ENCODE peak calls at places on chromosomes 2 and 18, in ten cellular contexts. One of them, this sample, is unnamed.
A peak's percentile ranks its signal among the peaks of the same experiment; 100 is the strongest.

GRCh38 chr2:38591152-38591551 is 11.6 kb downstream of the HNRNPLL start:
- DNase-seq in HTR-8/SVneo: no peak
- DNase-seq in DMS 273 treated with DMSO at 0.1 percent for 48 hours: no peak
- DNase-seq in D341Med: no peak
- DNase-seq in activated naive CD8-positive, alpha-beta T cell treated with anti-CD3 and anti-CD28 coated beads, Interleukin-2, amount 10 ng/mL, durations not matched to agents 7 days and 5 days: no peak
- DNase-seq in AG10803: no peak
- DNase-seq in immature natural killer cell: no peak
- DNase-seq in activated T-helper 1 cell treated with Interleukin-2 at 50 U/mL for 16 hours: no peak
- DNase-seq in dermis blood vessel endothelial cell: no peak
- DNase-seq in brain microvascular endothelial cell: no peak
- DNase-seq in this sample: no peak

GRCh38 chr2:109157563-109158105 is 28.6 kb downstream of the SH3RF3 start:
- DNase-seq in immature natural killer cell: no peak
- DNase-seq in AG10803: no peak
- DNase-seq in dermis blood vessel endothelial cell: no peak
- DNase-seq in activated naive CD8-positive, alpha-beta T cell treated with anti-CD3 and anti-CD28 coated beads, Interleukin-2, amount 10 ng/mL, durations not matched to agents 7 days and 5 days: no peak
- DNase-seq in brain microvascular endothelial cell: no peak
- DNase-seq in activated T-helper 1 cell treated with Interleukin-2 at 50 U/mL for 16 hours: no peak
- DNase-seq in HTR-8/SVneo: no peak
- DNase-seq in D341Med: no peak
- DNase-seq in DMS 273 treated with DMSO at 0.1 percent for 48 hours: no peak
- DNase-seq in this sample: peak; percentile 72

GRCh38 chr2:120919771-120920437 is 184.2 kb downstream of the GLI2 start:
- DNase-seq in immature natural killer cell: no peak
- DNase-seq in activated naive CD8-positive, alpha-beta T cell treated with anti-CD3 and anti-CD28 coated beads, Interleukin-2, amount 10 ng/mL, durations not matched to agents 7 days and 5 days: no peak
- DNase-seq in dermis blood vessel endothelial cell: no peak
- DNase-seq in DMS 273 treated with DMSO at 0.1 percent for 48 hours: no peak
- DNase-seq in HTR-8/SVneo: peak; percentile 50
- DNase-seq in activated T-helper 1 cell treated with Interleukin-2 at 50 U/mL for 16 hours: no peak
- DNase-seq in brain microvascular endothelial cell: peak; percentile 69
- DNase-seq in AG10803: peak; percentile 76
- DNase-seq in D341Med: no peak
- DNase-seq in this sample: no peak

GRCh38 chr2:18299423-18300212 is 260.8 kb downstream of the RDH14 start:
- DNase-seq in D341Med: no peak
- DNase-seq in activated naive CD8-positive, alpha-beta T cell treated with anti-CD3 and anti-CD28 coated beads, Interleukin-2, amount 10 ng/mL, durations not matched to agents 7 days and 5 days: no peak
- DNase-seq in brain microvascular endothelial cell: peak; percentile 98
- DNase-seq in activated T-helper 1 cell treated with Interleukin-2 at 50 U/mL for 16 hours: no peak
- DNase-seq in dermis blood vessel endothelial cell: peak; percentile 93
- DNase-seq in DMS 273 treated with DMSO at 0.1 percent for 48 hours: no peak
- DNase-seq in AG10803: peak; percentile 82
- DNase-seq in HTR-8/SVneo: peak; percentile 20
- DNase-seq in immature natural killer cell: no peak
- DNase-seq in this sample: no peak

GRCh38 chr2:85541262-85541661 is 2.3 kb downstream of the MAT2A start:
- DNase-seq in D341Med: no peak
- DNase-seq in activated T-helper 1 cell treated with Interleukin-2 at 50 U/mL for 16 hours: no peak
- DNase-seq in HTR-8/SVneo: no peak
- DNase-seq in AG10803: no peak
- DNase-seq in activated naive CD8-positive, alpha-beta T cell treated with anti-CD3 and anti-CD28 coated beads, Interleukin-2, amount 10 ng/mL, durations not matched to agents 7 days and 5 days: no peak
- DNase-seq in dermis blood vessel endothelial cell: no peak
- DNase-seq in brain microvascular endothelial cell: no peak
- DNase-seq in DMS 273 treated with DMSO at 0.1 percent for 48 hours: no peak
- DNase-seq in immature natural killer cell: no peak
- DNase-seq in this sample: no peak

GRCh38 chr2:173151671-173152398 is 76.2 kb downstream of the MAP3K20 start:
- DNase-seq in AG10803: peak; percentile 54
- DNase-seq in dermis blood vessel endothelial cell: peak; percentile 48
- DNase-seq in immature natural killer cell: no peak
- DNase-seq in D341Med: no peak
- DNase-seq in HTR-8/SVneo: peak; percentile 34
- DNase-seq in activated T-helper 1 cell treated with Interleukin-2 at 50 U/mL for 16 hours: no peak
- DNase-seq in brain microvascular endothelial cell: peak; percentile 61
- DNase-seq in activated naive CD8-positive, alpha-beta T cell treated with anti-CD3 and anti-CD28 coated beads, Interleukin-2, amount 10 ng/mL, durations not matched to agents 7 days and 5 days: no peak
- DNase-seq in DMS 273 treated with DMSO at 0.1 percent for 48 hours: no peak
- DNase-seq in this sample: no peak

GRCh38 chr18:59264651-59265245 is 8.5 kb downstream of the RAX start:
- DNase-seq in activated T-helper 1 cell treated with Interleukin-2 at 50 U/mL for 16 hours: no peak
- DNase-seq in AG10803: no peak
- DNase-seq in immature natural killer cell: no peak
- DNase-seq in DMS 273 treated with DMSO at 0.1 percent for 48 hours: no peak
- DNase-seq in brain microvascular endothelial cell: no peak
- DNase-seq in dermis blood vessel endothelial cell: no peak
- DNase-seq in HTR-8/SVneo: no peak
- DNase-seq in D341Med: no peak
- DNase-seq in activated naive CD8-positive, alpha-beta T cell treated with anti-CD3 and anti-CD28 coated beads, Interleukin-2, amount 10 ng/mL, durations not matched to agents 7 days and 5 days: no peak
- DNase-seq in this sample: no peak

GRCh38 chr2:224849264-224849663 is 133.1 kb upstream of the CCDC195 start:
- DNase-seq in dermis blood vessel endothelial cell: peak; percentile 33
- DNase-seq in activated naive CD8-positive, alpha-beta T cell treated with anti-CD3 and anti-CD28 coated beads, Interleukin-2, amount 10 ng/mL, durations not matched to agents 7 days and 5 days: no peak
- DNase-seq in activated T-helper 1 cell treated with Interleukin-2 at 50 U/mL for 16 hours: no peak
- DNase-seq in brain microvascular endothelial cell: no peak
- DNase-seq in AG10803: no peak
- DNase-seq in HTR-8/SVneo: no peak
- DNase-seq in DMS 273 treated with DMSO at 0.1 percent for 48 hours: no peak
- DNase-seq in D341Med: no peak
- DNase-seq in immature natural killer cell: no peak
- DNase-seq in this sample: no peak

GRCh38 chr2:8583400-8584173 is 98.3 kb upstream of the ID2 start:
- DNase-seq in D341Med: peak; percentile 35
- DNase-seq in immature natural killer cell: peak; percentile 72
- DNase-seq in brain microvascular endothelial cell: peak; percentile 45
- DNase-seq in activated T-helper 1 cell treated with Interleukin-2 at 50 U/mL for 16 hours: peak; percentile 31
- DNase-seq in AG10803: no peak
- DNase-seq in dermis blood vessel endothelial cell: peak; percentile 53
- DNase-seq in DMS 273 treated with DMSO at 0.1 percent for 48 hours: peak; percentile 78
- DNase-seq in activated naive CD8-positive, alpha-beta T cell treated with anti-CD3 and anti-CD28 coated beads, Interleukin-2, amount 10 ng/mL, durations not matched to agents 7 days and 5 days: peak; percentile 95
- DNase-seq in HTR-8/SVneo: no peak
- DNase-seq in this sample: peak; percentile 58

GRCh38 chr2:240211096-240211495 is 70.6 kb upstream of the OTOS start:
- DNase-seq in DMS 273 treated with DMSO at 0.1 percent for 48 hours: no peak
- DNase-seq in brain microvascular endothelial cell: no peak
- DNase-seq in dermis blood vessel endothelial cell: no peak
- DNase-seq in AG10803: no peak
- DNase-seq in activated T-helper 1 cell treated with Interleukin-2 at 50 U/mL for 16 hours: no peak
- DNase-seq in activated naive CD8-positive, alpha-beta T cell treated with anti-CD3 and anti-CD28 coated beads, Interleukin-2, amount 10 ng/mL, durations not matched to agents 7 days and 5 days: no peak
- DNase-seq in immature natural killer cell: no peak
- DNase-seq in HTR-8/SVneo: no peak
- DNase-seq in D341Med: no peak
- DNase-seq in this sample: no peak

GRCh38 chr2:54503192-54503591 is 47.1 kb downstream of the SPTBN1 start:
- DNase-seq in HTR-8/SVneo: peak; percentile 47
- DNase-seq in brain microvascular endothelial cell: no peak
- DNase-seq in D341Med: peak; percentile 59
- DNase-seq in DMS 273 treated with DMSO at 0.1 percent for 48 hours: no peak
- DNase-seq in AG10803: no peak
- DNase-seq in activated naive CD8-positive, alpha-beta T cell treated with anti-CD3 and anti-CD28 coated beads, Interleukin-2, amount 10 ng/mL, durations not matched to agents 7 days and 5 days: peak; percentile 38
- DNase-seq in dermis blood vessel endothelial cell: peak; percentile 76
- DNase-seq in immature natural killer cell: no peak
- DNase-seq in activated T-helper 1 cell treated with Interleukin-2 at 50 U/mL for 16 hours: no peak
- DNase-seq in this sample: peak; percentile 86

GRCh38 chr2:220143336-220143735 is 515.9 kb downstream of the SLC4A3 start:
- DNase-seq in brain microvascular endothelial cell: peak; percentile 72
- DNase-seq in dermis blood vessel endothelial cell: no peak
- DNase-seq in HTR-8/SVneo: peak; percentile 60
- DNase-seq in immature natural killer cell: no peak
- DNase-seq in activated naive CD8-positive, alpha-beta T cell treated with anti-CD3 and anti-CD28 coated beads, Interleukin-2, amount 10 ng/mL, durations not matched to agents 7 days and 5 days: no peak
- DNase-seq in AG10803: peak; percentile 83
- DNase-seq in activated T-helper 1 cell treated with Interleukin-2 at 50 U/mL for 16 hours: no peak
- DNase-seq in D341Med: no peak
- DNase-seq in DMS 273 treated with DMSO at 0.1 percent for 48 hours: no peak
- DNase-seq in this sample: no peak

GRCh38 chr2:200733713-200734198 is 78.0 kb upstream of the BZW1 start:
- DNase-seq in activated naive CD8-positive, alpha-beta T cell treated with anti-CD3 and anti-CD28 coated beads, Interleukin-2, amount 10 ng/mL, durations not matched to agents 7 days and 5 days: no peak
- DNase-seq in brain microvascular endothelial cell: no peak
- DNase-seq in activated T-helper 1 cell treated with Interleukin-2 at 50 U/mL for 16 hours: no peak
- DNase-seq in dermis blood vessel endothelial cell: no peak
- DNase-seq in DMS 273 treated with DMSO at 0.1 percent for 48 hours: no peak
- DNase-seq in immature natural killer cell: no peak
- DNase-seq in AG10803: no peak
- DNase-seq in HTR-8/SVneo: no peak
- DNase-seq in D341Med: no peak
- DNase-seq in this sample: no peak

GRCh38 chr2:232689152-232689910 is 7.8 kb upstream of the GIGYF2 start:
- DNase-seq in brain microvascular endothelial cell: peak; percentile 48
- DNase-seq in AG10803: peak; percentile 30
- DNase-seq in dermis blood vessel endothelial cell: peak; percentile 77
- DNase-seq in D341Med: peak; percentile 68
- DNase-seq in activated T-helper 1 cell treated with Interleukin-2 at 50 U/mL for 16 hours: no peak
- DNase-seq in immature natural killer cell: no peak
- DNase-seq in DMS 273 treated with DMSO at 0.1 percent for 48 hours: peak; percentile 81
- DNase-seq in activated naive CD8-positive, alpha-beta T cell treated with anti-CD3 and anti-CD28 coated beads, Interleukin-2, amount 10 ng/mL, durations not matched to agents 7 days and 5 days: no peak
- DNase-seq in HTR-8/SVneo: peak; percentile 28
- DNase-seq in this sample: no peak

GRCh38 chr18:34723143-34723542 is 13.0 kb downstream of the DTNA start:
- DNase-seq in brain microvascular endothelial cell: no peak
- DNase-seq in immature natural killer cell: peak; percentile 38
- DNase-seq in HTR-8/SVneo: no peak
- DNase-seq in AG10803: no peak
- DNase-seq in DMS 273 treated with DMSO at 0.1 percent for 48 hours: no peak
- DNase-seq in dermis blood vessel endothelial cell: no peak
- DNase-seq in D341Med: no peak
- DNase-seq in activated T-helper 1 cell treated with Interleukin-2 at 50 U/mL for 16 hours: no peak
- DNase-seq in activated naive CD8-positive, alpha-beta T cell treated with anti-CD3 and anti-CD28 coated beads, Interleukin-2, amount 10 ng/mL, durations not matched to agents 7 days and 5 days: no peak
- DNase-seq in this sample: no peak

GRCh38 chr2:233794128-233794658 is 16.1 kb downstream of the MROH2A start:
- DNase-seq in brain microvascular endothelial cell: no peak
- DNase-seq in immature natural killer cell: no peak
- DNase-seq in dermis blood vessel endothelial cell: no peak
- DNase-seq in D341Med: no peak
- DNase-seq in HTR-8/SVneo: no peak
- DNase-seq in AG10803: no peak
- DNase-seq in DMS 273 treated with DMSO at 0.1 percent for 48 hours: no peak
- DNase-seq in activated naive CD8-positive, alpha-beta T cell treated with anti-CD3 and anti-CD28 coated beads, Interleukin-2, amount 10 ng/mL, durations not matched to agents 7 days and 5 days: no peak
- DNase-seq in activated T-helper 1 cell treated with Interleukin-2 at 50 U/mL for 16 hours: no peak
- DNase-seq in this sample: no peak

GRCh38 chr2:74188018-74188601 is 9.4 kb upstream of the MOB1A start:
- DNase-seq in D341Med: no peak
- DNase-seq in activated naive CD8-positive, alpha-beta T cell treated with anti-CD3 and anti-CD28 coated beads, Interleukin-2, amount 10 ng/mL, durations not matched to agents 7 days and 5 days: no peak
- DNase-seq in AG10803: peak; percentile 91
- DNase-seq in brain microvascular endothelial cell: no peak
- DNase-seq in activated T-helper 1 cell treated with Interleukin-2 at 50 U/mL for 16 hours: no peak
- DNase-seq in dermis blood vessel endothelial cell: no peak
- DNase-seq in DMS 273 treated with DMSO at 0.1 percent for 48 hours: peak; percentile 51
- DNase-seq in immature natural killer cell: no peak
- DNase-seq in HTR-8/SVneo: peak; percentile 85
- DNase-seq in this sample: peak; percentile 59

GRCh38 chr18:25352629-25353005 is 651 bp upstream of the ZNF521 start:
- DNase-seq in activated naive CD8-positive, alpha-beta T cell treated with anti-CD3 and anti-CD28 coated beads, Interleukin-2, amount 10 ng/mL, durations not matched to agents 7 days and 5 days: no peak
- DNase-seq in HTR-8/SVneo: no peak
- DNase-seq in AG10803: no peak
- DNase-seq in dermis blood vessel endothelial cell: no peak
- DNase-seq in brain microvascular endothelial cell: no peak
- DNase-seq in activated T-helper 1 cell treated with Interleukin-2 at 50 U/mL for 16 hours: no peak
- DNase-seq in DMS 273 treated with DMSO at 0.1 percent for 48 hours: no peak
- DNase-seq in D341Med: no peak
- DNase-seq in immature natural killer cell: no peak
- DNase-seq in this sample: no peak

GRCh38 chr2:108330971-108331370 is 42.3 kb downstream of the SULT1C2 start:
- DNase-seq in activated naive CD8-positive, alpha-beta T cell treated with anti-CD3 and anti-CD28 coated beads, Interleukin-2, amount 10 ng/mL, durations not matched to agents 7 days and 5 days: no peak
- DNase-seq in brain microvascular endothelial cell: no peak
- DNase-seq in D341Med: no peak
- DNase-seq in dermis blood vessel endothelial cell: no peak
- DNase-seq in immature natural killer cell: no peak
- DNase-seq in AG10803: peak; percentile 40
- DNase-seq in activated T-helper 1 cell treated with Interleukin-2 at 50 U/mL for 16 hours: no peak
- DNase-seq in HTR-8/SVneo: no peak
- DNase-seq in DMS 273 treated with DMSO at 0.1 percent for 48 hours: no peak
- DNase-seq in this sample: no peak

GRCh38 chr2:179936654-179937053 is 70.4 kb downstream of the CWC22 start:
- DNase-seq in DMS 273 treated with DMSO at 0.1 percent for 48 hours: no peak
- DNase-seq in D341Med: peak; percentile 26
- DNase-seq in immature natural killer cell: no peak
- DNase-seq in dermis blood vessel endothelial cell: peak; percentile 23
- DNase-seq in brain microvascular endothelial cell: no peak
- DNase-seq in activated naive CD8-positive, alpha-beta T cell treated with anti-CD3 and anti-CD28 coated beads, Interleukin-2, amount 10 ng/mL, durations not matched to agents 7 days and 5 days: no peak
- DNase-seq in HTR-8/SVneo: no peak
- DNase-seq in AG10803: no peak
- DNase-seq in activated T-helper 1 cell treated with Interleukin-2 at 50 U/mL for 16 hours: no peak
- DNase-seq in this sample: peak; percentile 72

GRCh38 chr2:210611466-210611865 is 55.1 kb downstream of the CPS1 start:
- DNase-seq in activated naive CD8-positive, alpha-beta T cell treated with anti-CD3 and anti-CD28 coated beads, Interleukin-2, amount 10 ng/mL, durations not matched to agents 7 days and 5 days: no peak
- DNase-seq in brain microvascular endothelial cell: no peak
- DNase-seq in AG10803: no peak
- DNase-seq in DMS 273 treated with DMSO at 0.1 percent for 48 hours: no peak
- DNase-seq in D341Med: no peak
- DNase-seq in HTR-8/SVneo: no peak
- DNase-seq in activated T-helper 1 cell treated with Interleukin-2 at 50 U/mL for 16 hours: no peak
- DNase-seq in immature natural killer cell: no peak
- DNase-seq in dermis blood vessel endothelial cell: no peak
- DNase-seq in this sample: no peak

GRCh38 chr2:240872317-240873097 is 3.9 kb downstream of the AGXT start:
- DNase-seq in activated naive CD8-positive, alpha-beta T cell treated with anti-CD3 and anti-CD28 coated beads, Interleukin-2, amount 10 ng/mL, durations not matched to agents 7 days and 5 days: no peak
- DNase-seq in HTR-8/SVneo: no peak
- DNase-seq in AG10803: no peak
- DNase-seq in D341Med: peak; percentile 29
- DNase-seq in activated T-helper 1 cell treated with Interleukin-2 at 50 U/mL for 16 hours: no peak
- DNase-seq in immature natural killer cell: no peak
- DNase-seq in dermis blood vessel endothelial cell: no peak
- DNase-seq in DMS 273 treated with DMSO at 0.1 percent for 48 hours: no peak
- DNase-seq in brain microvascular endothelial cell: no peak
- DNase-seq in this sample: no peak

GRCh38 chr2:239164281-239164871 is 236.4 kb downstream of the HDAC4 start:
- DNase-seq in activated naive CD8-positive, alpha-beta T cell treated with anti-CD3 and anti-CD28 coated beads, Interleukin-2, amount 10 ng/mL, durations not matched to agents 7 days and 5 days: peak; percentile 48
- DNase-seq in AG10803: no peak
- DNase-seq in activated T-helper 1 cell treated with Interleukin-2 at 50 U/mL for 16 hours: no peak
- DNase-seq in HTR-8/SVneo: no peak
- DNase-seq in brain microvascular endothelial cell: no peak
- DNase-seq in D341Med: no peak
- DNase-seq in immature natural killer cell: peak; percentile 29
- DNase-seq in DMS 273 treated with DMSO at 0.1 percent for 48 hours: no peak
- DNase-seq in dermis blood vessel endothelial cell: no peak
- DNase-seq in this sample: no peak

GRCh38 chr18:57023483-57023882 is 123.4 kb upstream of the BOD1L2 start:
- DNase-seq in dermis blood vessel endothelial cell: no peak
- DNase-seq in AG10803: no peak
- DNase-seq in HTR-8/SVneo: no peak
- DNase-seq in brain microvascular endothelial cell: no peak
- DNase-seq in D341Med: no peak
- DNase-seq in DMS 273 treated with DMSO at 0.1 percent for 48 hours: no peak
- DNase-seq in immature natural killer cell: no peak
- DNase-seq in activated T-helper 1 cell treated with Interleukin-2 at 50 U/mL for 16 hours: no peak
- DNase-seq in activated naive CD8-positive, alpha-beta T cell treated with anti-CD3 and anti-CD28 coated beads, Interleukin-2, amount 10 ng/mL, durations not matched to agents 7 days and 5 days: no peak
- DNase-seq in this sample: no peak

GRCh38 chr2:168434164-168434563 is 21.9 kb upstream of the CERS6 start:
- DNase-seq in HTR-8/SVneo: no peak
- DNase-seq in activated naive CD8-positive, alpha-beta T cell treated with anti-CD3 and anti-CD28 coated beads, Interleukin-2, amount 10 ng/mL, durations not matched to agents 7 days and 5 days: no peak
- DNase-seq in AG10803: no peak
- DNase-seq in immature natural killer cell: no peak
- DNase-seq in brain microvascular endothelial cell: no peak
- DNase-seq in dermis blood vessel endothelial cell: peak; percentile 18
- DNase-seq in DMS 273 treated with DMSO at 0.1 percent for 48 hours: no peak
- DNase-seq in D341Med: no peak
- DNase-seq in activated T-helper 1 cell treated with Interleukin-2 at 50 U/mL for 16 hours: no peak
- DNase-seq in this sample: peak; percentile 28

GRCh38 chr2:15561574-15562344 is 625 bp upstream of the NBAS start:
- DNase-seq in DMS 273 treated with DMSO at 0.1 percent for 48 hours: peak; percentile 57
- DNase-seq in immature natural killer cell: no peak
- DNase-seq in dermis blood vessel endothelial cell: peak; percentile 58
- DNase-seq in AG10803: peak; percentile 34
- DNase-seq in activated naive CD8-positive, alpha-beta T cell treated with anti-CD3 and anti-CD28 coated beads, Interleukin-2, amount 10 ng/mL, durations not matched to agents 7 days and 5 days: peak; percentile 34
- DNase-seq in HTR-8/SVneo: peak; percentile 27
- DNase-seq in activated T-helper 1 cell treated with Interleukin-2 at 50 U/mL for 16 hours: no peak
- DNase-seq in D341Med: peak; percentile 47
- DNase-seq in brain microvascular endothelial cell: peak; percentile 60
- DNase-seq in this sample: peak; percentile 41

GRCh38 chr2:157761520-157761919 is 114.6 kb downstream of the ACVR1 start:
- DNase-seq in DMS 273 treated with DMSO at 0.1 percent for 48 hours: no peak
- DNase-seq in brain microvascular endothelial cell: no peak
- DNase-seq in HTR-8/SVneo: no peak
- DNase-seq in activated naive CD8-positive, alpha-beta T cell treated with anti-CD3 and anti-CD28 coated beads, Interleukin-2, amount 10 ng/mL, durations not matched to agents 7 days and 5 days: no peak
- DNase-seq in dermis blood vessel endothelial cell: no peak
- DNase-seq in AG10803: peak; percentile 46
- DNase-seq in immature natural killer cell: no peak
- DNase-seq in activated T-helper 1 cell treated with Interleukin-2 at 50 U/mL for 16 hours: no peak
- DNase-seq in D341Med: no peak
- DNase-seq in this sample: no peak

GRCh38 chr2:189762551-189763298 is at the start of gene OSGEPL1:
- DNase-seq in AG10803: peak; percentile 84
- DNase-seq in dermis blood vessel endothelial cell: peak; percentile 93
- DNase-seq in HTR-8/SVneo: peak; percentile 87
- DNase-seq in activated naive CD8-positive, alpha-beta T cell treated with anti-CD3 and anti-CD28 coated beads, Interleukin-2, amount 10 ng/mL, durations not matched to agents 7 days and 5 days: peak; percentile 87
- DNase-seq in immature natural killer cell: peak; percentile 86
- DNase-seq in brain microvascular endothelial cell: peak; percentile 91
- DNase-seq in D341Med: peak; percentile 80
- DNase-seq in activated T-helper 1 cell treated with Interleukin-2 at 50 U/mL for 16 hours: peak; percentile 81
- DNase-seq in DMS 273 treated with DMSO at 0.1 percent for 48 hours: peak; percentile 94
- DNase-seq in this sample: peak; percentile 96

This sample was measured in WERI-Rb-1.